ENCODE peak calls at places on chromosomes 7 and 10, in five cellular contexts. T is A549; Q is cardiac fibroblast; F is CD8-positive, alpha-beta T cell; X is glutamatergic neuron. W is an unnamed sample.

GRCh38 chr10:14923972-14924371 is 29.9 kb downstream of the DCLRE1C start:
- DNase-seq in F (no peak), X (no peak), Q (no peak), T (peak; percentile 17), W (no peak)

GRCh38 chr7:30683306-30683705 is 1.1 kb upstream of the CRHR2 start:
- DNase-seq in X (no peak), Q (no peak), T (no peak), F (no peak), W (no peak)

GRCh38 chr7:101386177-101386557 is 23.5 kb downstream of the COL26A1 start:
- DNase-seq in T (no peak), X (no peak), Q (no peak), F (no peak), W (no peak)

GRCh38 chr10:109931153-109931552 is 7.8 kb upstream of the XPNPEP1 start:
- DNase-seq in T (no peak), F (no peak), Q (peak; percentile 77), X (no peak), W (peak; percentile 89)

GRCh38 chr7:155338632-155339320 is 41.1 kb downstream of the INSIG1 start:
- DNase-seq in Q (no peak), F (peak; percentile 44), T (no peak), X (no peak), W (no peak)

GRCh38 chr10:7408003-7408493 is 2.8 kb downstream of the SFMBT2 start:
- DNase-seq in F (peak; percentile 50), X (peak; percentile 48), Q (peak; percentile 70), T (peak; percentile 16), W (no peak)

GRCh38 chr7:87151701-87152111 is 547 bp upstream of the DMTF1 start:
- DNase-seq in T (no peak), Q (no peak), F (no peak), X (no peak), W (no peak)

GRCh38 chr7:15921576-15921975 is 235.1 kb upstream of the MEOX2 start:
- DNase-seq in F (no peak), T (no peak), X (no peak), Q (peak; percentile 30), W (no peak)

GRCh38 chr10:5526691-5527331 is 2.0 kb downstream of the CALML3 start:
- DNase-seq in T (no peak), Q (no peak), F (no peak), X (no peak), W (no peak)

GRCh38 chr7:91465595-91466061 is 201.4 kb downstream of the FZD1 start:
- DNase-seq in F (no peak), Q (peak; percentile 45), X (no peak), T (no peak), W (peak; percentile 33)

GRCh38 chr7:155426543-155427410 is 31.2 kb upstream of the EN2 start:
- DNase-seq in X (peak; percentile 8), F (no peak), Q (no peak), T (no peak), W (no peak)

GRCh38 chr10:29057712-29058426 is 231.0 kb upstream of the LYZL1 start:
- DNase-seq in X (no peak), Q (peak; percentile 76), T (no peak), F (no peak), W (peak; percentile 8)

GRCh38 chr7:147894271-147894670 is 696.3 kb upstream of the C7orf33 start:
- DNase-seq in X (no peak), F (no peak), T (no peak), Q (peak; percentile 0), W (no peak)

GRCh38 chr7:98755138-98755898 is 114.5 kb downstream of the TMEM130 start:
- DNase-seq in F (no peak), T (no peak), Q (no peak), X (peak; percentile 51), W (no peak)

GRCh38 chr7:151248191-151249033 is at the start of gene SMARCD3:
- DNase-seq in X (peak; percentile 67), Q (peak; percentile 77), T (peak; percentile 36), F (peak; percentile 43), W (peak; percentile 43)

GRCh38 chr10:116752563-116752962 is 10.2 kb upstream of the HSPA12A start:
- DNase-seq in F (no peak), X (no peak), Q (no peak), T (no peak), W (no peak)

GRCh38 chr7:111333010-111333409 is 229.3 kb downstream of the IMMP2L start:
- DNase-seq in F (no peak), T (no peak), Q (no peak), X (no peak), W (peak; percentile 2)

GRCh38 chr10:84256510-84257342 is 11.9 kb downstream of the RGR start:
- DNase-seq in T (peak; percentile 67), F (peak; percentile 40), X (peak; percentile 76), Q (peak; percentile 67), W (peak; percentile 27)

GRCh38 chr7:100044719-100045118 is 4.9 kb upstream of the ZSCAN21 start:
- DNase-seq in T (peak; percentile 32), X (no peak), Q (no peak), F (no peak), W (peak; percentile 54)

GRCh38 chr10:110083884-110084283 is 76.1 kb downstream of the ADD3 start:
- DNase-seq in F (no peak), T (peak; percentile 20), Q (peak; percentile 56), X (no peak), W (no peak)

GRCh38 chr7:93819699-93820098 is 70.9 kb downstream of the TFPI2 start:
- DNase-seq in T (no peak), F (no peak), Q (no peak), X (no peak), W (no peak)

GRCh38 chr7:84729284-84729683 is 457.6 kb downstream of the SEMA3D start:
- DNase-seq in T (peak; percentile 15), F (no peak), X (no peak), Q (peak; percentile 65), W (no peak)

GRCh38 chr10:58856508-58857240 is 319.8 kb upstream of the PHYHIPL start:
- DNase-seq in X (no peak), T (peak; percentile 94), F (no peak), Q (peak; percentile 96), W (peak; percentile 90)

GRCh38 chr10:1531883-1532597 is 205.3 kb downstream of the ADARB2 start:
- DNase-seq in X (no peak), Q (no peak), F (no peak), T (no peak), W (no peak)
- TF ChIP-seq CTCF in X (no peak), Q (no peak), F (no peak), T (no peak), W (no peak)

DNA sequence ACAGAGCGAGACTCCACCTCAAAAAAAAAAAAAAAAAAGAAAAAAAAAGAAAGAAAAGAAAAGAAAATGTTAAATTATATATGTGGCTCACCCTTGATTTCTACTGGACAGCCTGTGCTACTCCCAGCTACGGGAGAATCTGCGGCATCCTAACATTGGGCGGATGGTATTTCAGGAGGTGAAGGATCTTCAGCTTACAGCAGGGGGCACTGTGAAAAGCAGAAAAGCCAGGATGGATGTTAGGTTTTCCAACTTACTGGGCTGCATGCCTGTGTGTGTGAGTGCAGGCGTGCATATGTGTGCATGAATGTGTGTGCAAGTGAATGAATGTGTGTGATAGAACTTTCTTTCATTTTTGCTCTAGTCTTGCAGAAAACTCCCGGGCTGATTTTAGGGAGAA is 1066.5 kb downstream of the TYW1 start:
- DNase-seq in X (peak; percentile 32), T (peak; percentile 16), Q (no peak), F (no peak), W (no peak)
- TF ChIP-seq CTCF in X (peak; percentile 70), T (peak; percentile 43), Q (no peak), F (no peak), W (no peak)

DNA sequence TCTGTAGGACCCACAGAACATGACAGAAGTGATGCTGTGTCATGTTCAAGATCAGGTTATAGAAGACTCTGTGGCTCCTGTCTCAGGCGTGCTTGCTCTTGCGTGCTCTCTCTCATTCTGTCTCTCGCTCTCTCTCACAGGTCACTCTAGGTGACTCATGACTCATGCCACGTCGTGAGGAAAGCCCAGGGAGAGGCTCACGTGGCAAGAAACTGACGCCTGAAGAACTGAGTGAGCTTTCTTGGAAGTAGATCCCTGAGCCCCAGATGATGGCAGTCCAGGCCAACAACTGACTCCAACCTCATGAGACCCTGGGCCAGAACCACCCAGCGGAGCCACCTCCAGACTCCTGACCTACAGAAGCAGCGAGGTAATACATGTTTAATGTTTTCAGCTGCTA is 103.3 kb downstream of the DNMBP start:
- DNase-seq in Q (peak; percentile 75), X (no peak), T (peak; percentile 88), F (no peak), W (peak; percentile 96)
- TF ChIP-seq CTCF in Q (peak; percentile 30), X (no peak), T (peak; percentile 50), F (no peak), W (peak; percentile 38)

GRCh38 chr7:29309041-29309860 is 114.7 kb downstream of the CHN2 start:
- DNase-seq in T (no peak), Q (no peak), F (no peak), X (no peak), W (peak; percentile 4)
- TF ChIP-seq CTCF in T (no peak), Q (peak; percentile 6), F (no peak), X (no peak), W (no peak)

GRCh38 chr7:112970771-112971170 is 115.9 kb downstream of the GPR85 start:
- DNase-seq in F (no peak), Q (no peak), X (no peak), T (peak; percentile 17), W (no peak)
- TF ChIP-seq CTCF in F (no peak), Q (peak; percentile 10), X (peak; percentile 28), T (no peak), W (no peak)

DNA sequence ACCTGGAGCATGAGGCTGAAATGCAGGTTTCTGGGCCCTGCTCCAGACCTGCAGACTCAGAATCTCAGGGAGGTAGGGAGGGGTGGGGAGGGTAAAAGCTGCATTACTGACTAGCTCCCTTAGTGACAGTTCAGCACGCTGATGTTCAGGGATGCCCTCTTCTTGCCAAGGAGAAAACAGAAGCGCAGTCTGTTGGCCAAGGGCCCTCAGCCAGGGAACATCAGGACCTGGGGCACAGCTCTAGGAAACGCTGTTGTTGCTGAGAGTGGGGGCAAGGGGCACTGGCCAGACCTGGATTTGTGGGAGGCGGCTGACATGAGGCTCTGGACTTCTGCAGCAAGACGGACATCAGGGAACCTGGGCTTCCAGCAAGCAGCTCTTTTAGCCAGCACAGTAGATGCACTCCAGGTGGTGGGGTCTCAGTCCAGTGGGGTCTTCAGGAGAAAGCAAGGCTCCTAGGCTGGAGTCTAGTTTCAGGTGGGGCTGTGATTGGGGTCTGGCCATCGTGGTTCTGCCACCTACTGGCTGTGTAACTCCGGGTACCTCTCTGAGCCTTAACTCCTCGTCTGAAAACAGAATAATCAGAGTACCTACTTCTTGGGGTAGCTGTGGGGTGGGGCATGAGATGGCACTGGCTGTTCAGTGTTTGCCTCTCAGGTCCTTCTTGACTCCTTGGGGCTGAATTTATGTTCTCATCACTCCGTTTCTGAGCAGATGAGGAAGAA is 72.9 kb upstream of the PRLHR start:
- DNase-seq in F (no peak), Q (no peak), X (no peak), T (no peak), W (no peak)
- TF ChIP-seq CTCF in F (no peak), Q (no peak), X (no peak), T (no peak), W (no peak)

GRCh38 chr7:133854739-133855138 is 272.4 kb upstream of the LRGUK start:
- DNase-seq in Q (peak; percentile 73), T (peak; percentile 54), F (no peak), X (no peak), W (peak; percentile 52)

GRCh38 chr7:133851416-133851815 is 275.7 kb upstream of the LRGUK start:
- DNase-seq in T (no peak), Q (no peak), X (no peak), F (no peak), W (no peak)

GRCh38 chr7:133857376-133858119 is 269.6 kb upstream of the LRGUK start:
- DNase-seq in F (no peak), T (no peak), Q (no peak), X (no peak), W (no peak)

GRCh38 chr7:133850497-133851070 is 276.6 kb upstream of the LRGUK start:
- DNase-seq in F (no peak), T (no peak), X (no peak), Q (peak; percentile 7), W (no peak)

GRCh38 chr7:133853706-133854276 is 273.3 kb upstream of the LRGUK start:
- DNase-seq in X (no peak), T (peak; percentile 82), Q (peak; percentile 76), F (no peak), W (peak; percentile 94)
- TF ChIP-seq CTCF in X (peak; percentile 23), T (peak; percentile 67), Q (peak; percentile 24), F (no peak), W (peak; percentile 55)

W was measured in MCF 10A.